ENCODE peak calls at places on chromosomes 6 and 20, in six cellular contexts. X is PC-9, A is hepatocyte, M is foreskin keratinocyte, J is NCI-H1417, O is anterior cingulate cortex. V is an unnamed sample.

GRCh38 chr6:27224729-27225128 is 22.8 kb upstream of the PRSS16 start:
- DNase-seq in M (no peak), J (no peak), A (no peak), O (no peak), X (no peak), V (no peak)

GRCh38 chr6:37279366-37280134 is 21.6 kb upstream of the TMEM217 start:
- DNase-seq in O (no peak), J (no peak), A (no peak), X (peak; percentile 40), M (no peak), V (no peak)

GRCh38 chr6:107740496-107741190 is 83.5 kb downstream of the SCML4 start:
- DNase-seq in J (no peak), A (no peak), O (no peak), X (no peak), M (no peak), V (no peak)

GRCh38 chr6:148835920-148836441 is 89.2 kb downstream of the UST start:
- DNase-seq in A (peak; percentile 16), O (no peak), J (no peak), M (peak; percentile 62), X (no peak), V (no peak)

GRCh38 chr6:127547909-127548649 is 28.9 kb upstream of the C6orf58 start:
- DNase-seq in A (no peak), X (peak; percentile 30), M (no peak), J (no peak), O (no peak), V (peak; percentile 6)

GRCh38 chr6:133951227-133951626 is 1.8 kb upstream of the TBPL1 start:
- DNase-seq in A (no peak), J (no peak), X (no peak), O (no peak), M (no peak), V (no peak)

GRCh38 chr20:63127700-63128364 is 88.1 kb downstream of the YTHDF1 start:
- DNase-seq in O (no peak), M (no peak), X (no peak), J (no peak), A (no peak), V (no peak)

GRCh38 chr20:25389858-25390537 is 637 bp downstream of the ABHD12 start:
- DNase-seq in O (no peak), M (no peak), A (peak; percentile 63), X (no peak), J (peak; percentile 48), V (no peak)

GRCh38 chr6:113818528-113818927 is 38.6 kb upstream of the MARCKS start:
- DNase-seq in X (no peak), O (no peak), A (no peak), J (no peak), M (no peak), V (no peak)